ENCODE peak calls at places on chromosomes 12 and 14, in nine cellular contexts. H is heart left ventricle, J is HepG2, D is hepatocyte, F is PC-3, M is fibroblast of lung, U is body of pancreas, B is breast epithelium, L is heart right ventricle. X is an unnamed sample. For H3K4me1, the result is how much of the 10 kb centered on the place peaks cover.

GRCh38 chr14:32110200-32110896 is 33.2 kb downstream of the ARHGAP5 start:
- DNase-seq in D (no peak), U (no peak), L (no peak), H (no peak), J (no peak), B (no peak), M (no peak), F (no peak), X (no peak)

GRCh38 chr12:124906606-124907261 is 7.7 kb downstream of the UBC start:
- DNase-seq in U (peak), F (peak), M (peak), J (peak), B (peak), L (peak), D (peak), H (peak), X (peak)

GRCh38 chr14:49594347-49595089 is 4.2 kb upstream of the LRR1 start:
- DNase-seq in B (no peak), U (peak), H (no peak), J (no peak), L (no peak), D (peak), F (peak), M (peak), X (no peak)

GRCh38 chr12:102549691-102550090 is 69.3 kb upstream of the IGF1 start:
- DNase-seq in U (no peak), F (no peak), D (no peak), J (no peak), H (no peak), L (no peak), M (no peak), B (no peak), X (no peak)

GRCh38 chr12:95763809-95764253 is 26.7 kb downstream of the NTN4 start:
- DNase-seq in F (peak), L (no peak), B (no peak), J (peak), H (peak), M (peak), U (peak), D (peak), X (peak)

GRCh38 chr14:95504135-95505029 is 12.1 kb downstream of the SYNE3 start:
- DNase-seq in D (no peak), L (no peak), F (no peak), H (no peak), M (peak), U (no peak), J (no peak), B (no peak), X (no peak)

GRCh38 chr12:1936406-1937320 is 18.2 kb upstream of the CACNA2D4 start:
- DNase-seq in J (no peak), L (peak), H (peak), M (peak), D (peak), B (peak), F (peak), U (peak), X (peak)

GRCh38 chr12:48070033-48070432 is 35.8 kb downstream of the SENP1 start:
- DNase-seq in D (no peak), U (no peak), B (no peak), F (no peak), J (no peak), M (no peak), H (no peak), L (no peak), X (no peak)

GRCh38 chr12:57892232-57892987 is 45.9 kb upstream of the CTDSP2 start:
- DNase-seq in U (no peak), M (no peak), F (no peak), D (no peak), H (no peak), B (no peak), L (no peak), J (no peak), X (no peak)

GRCh38 chr14:79568566-79568965 is 642.7 kb downstream of the DIO2 start:
- DNase-seq in F (no peak), H (no peak), U (no peak), L (no peak), D (no peak), J (no peak), B (no peak), M (no peak), X (no peak)

GRCh38 chr14:60166144-60166543 is 946 bp upstream of the DHRS7 start:
- DNase-seq in J (no peak), L (no peak), U (no peak), B (no peak), M (no peak), H (no peak), F (no peak), D (no peak), X (no peak)

GRCh38 chr12:112178796-112179195 is 53.4 kb downstream of the TRAFD1 start:
- DNase-seq in H (no peak), U (no peak), B (no peak), M (no peak), F (no peak), J (no peak), D (no peak), L (no peak), X (peak)

GRCh38 chr12:106903241-106903950 is 52.3 kb upstream of the TMEM263 start:
- DNase-seq in U (peak), L (peak), B (peak), F (peak), D (peak), J (peak), M (peak), H (peak), X (peak)

GRCh38 chr14:96297999-96298398 is 42.0 kb downstream of the BDKRB1 start:
- DNase-seq in U (no peak), F (no peak), D (no peak), J (no peak), H (no peak), L (no peak), B (no peak), M (no peak), X (no peak)

GRCh38 chr12:98559666-98560065 is 33.8 kb upstream of the SLC25A3 start:
- DNase-seq in F (no peak), H (no peak), U (no peak), L (no peak), D (no peak), M (no peak), J (peak), B (no peak), X (no peak)

GRCh38 chr12:62604856-62605255 is 138.2 kb downstream of the MON2 start:
- DNase-seq in L (no peak), J (no peak), H (no peak), B (no peak), M (peak), U (no peak), D (no peak), F (no peak), X (no peak)

GRCh38 chr14:101173698-101174521 is 270.4 kb upstream of the RTL1 start:
- DNase-seq in J (no peak), H (no peak), U (no peak), F (no peak), B (no peak), L (no peak), D (no peak), M (no peak), X (no peak)

GRCh38 chr14:53570411-53571387 is 385.9 kb downstream of the BMP4 start:
- DNase-seq in F (no peak), B (no peak), U (no peak), M (no peak), H (no peak), D (no peak), J (no peak), L (no peak), X (no peak)

GRCh38 chr14:36520601-36521525 is 831 bp upstream of the NKX2-1 start:
- DNase-seq in L (no peak), H (no peak), J (peak), U (peak), M (peak), B (no peak), D (peak), F (peak), X (no peak)

GRCh38 chr12:102917026-102917787 is at the start of gene PAH:
- DNase-seq in U (peak), M (no peak), F (no peak), D (peak), B (no peak), J (peak), H (no peak), L (no peak), X (no peak)

GRCh38 chr14:31717294-31718085 is 156.3 kb downstream of the NUBPL start:
- DNase-seq in B (no peak), H (no peak), L (no peak), F (no peak), J (peak), M (peak), D (no peak), U (no peak), X (no peak)

GRCh38 chr12:132391326-132392041 is 62.1 kb upstream of the GALNT9 start:
- DNase-seq in H (peak), B (peak), M (no peak), J (no peak), F (no peak), U (no peak), L (no peak), D (no peak), X (no peak)

GRCh38 chr12:60501124-60501729 is 905.4 kb downstream of the SLC16A7 start:
- DNase-seq in J (no peak), H (no peak), U (peak), L (no peak), F (peak), B (no peak), D (peak), M (peak), X (no peak)

GRCh38 chr12:116153983-116154382 is 123.5 kb downstream of the MED13L start:
- DNase-seq in L (no peak), D (no peak), M (no peak), H (no peak), U (no peak), J (no peak), B (no peak), F (no peak), X (no peak)

GRCh38 chr12:124928095-124928911 is 13.9 kb upstream of the UBC start:
- DNase-seq in H (peak), M (peak), U (peak), L (peak), J (no peak), D (no peak), F (peak), B (peak), X (peak)

GRCh38 chr12:60144395-60144794 is 548.6 kb downstream of the SLC16A7 start:
- DNase-seq in H (no peak), L (no peak), F (no peak), M (no peak), B (no peak), J (no peak), U (no peak), D (no peak), X (no peak)

GRCh38 chr12:66051361-66051760 is 79.2 kb downstream of the LLPH start:
- DNase-seq in U (no peak), J (no peak), B (no peak), M (no peak), F (no peak), D (no peak), L (no peak), H (no peak), X (no peak)

GRCh38 chr14:55340482-55340881 is 69.3 kb downstream of the FBXO34 start:
- DNase-seq in J (no peak), D (no peak), B (no peak), F (no peak), U (peak), M (no peak), L (no peak), H (no peak), X (no peak)

GRCh38 chr12:119266963-119267362 is 67.6 kb upstream of the CCDC60 start:
- DNase-seq in L (no peak), M (no peak), H (no peak), D (no peak), U (no peak), J (no peak), B (no peak), F (no peak), X (no peak)

GRCh38 chr14:93103392-93104080 is 12.2 kb downstream of the ITPK1 start:
- DNase-seq in M (peak), B (no peak), H (no peak), F (no peak), D (no peak), J (no peak), U (no peak), L (no peak), X (peak)

GRCh38 chr14:96881713-96882112 is 84.5 kb downstream of the VRK1 start:
- DNase-seq in H (no peak), L (no peak), F (no peak), U (no peak), M (no peak), B (no peak), J (no peak), D (no peak), X (no peak)

GRCh38 chr12:119929974-119930373 is 52.9 kb upstream of the CIT start:
- DNase-seq in M (no peak), J (no peak), D (no peak), U (no peak), H (no peak), L (no peak), F (no peak), B (no peak), X (no peak)

GRCh38 chr14:94485944-94486841 is 10.2 kb upstream of the SERPINA9 start:
- DNase-seq in M (peak), D (peak), H (peak), U (peak), J (peak), B (no peak), L (peak), F (peak), X (peak)

GRCh38 chr12:127284021-127284420 is 982.9 kb upstream of the TMEM132C start:
- DNase-seq in D (no peak), J (no peak), B (no peak), L (no peak), M (peak), F (no peak), H (no peak), U (peak), X (no peak)

GRCh38 chr12:7832059-7832696 is 40.5 kb downstream of the SLC2A14 start:
- DNase-seq in J (peak), U (peak), H (no peak), F (peak), L (no peak), D (peak), M (peak), B (no peak), X (no peak)

GRCh38 chr12:89319111-89319510 is 33.2 kb downstream of the DUSP6 start:
- DNase-seq in M (peak), D (no peak), L (no peak), F (no peak), U (peak), J (no peak), H (no peak), B (no peak), X (peak)

GRCh38 chr14:100585448-100586152 is 1.6 kb downstream of the BEGAIN start:
- DNase-seq in J (no peak), H (no peak), M (no peak), L (no peak), U (peak), F (no peak), D (no peak), B (no peak), X (peak)

GRCh38 chr14:55438066-55438683 is 2.2 kb downstream of the TBPL2 start:
- DNase-seq in M (peak), L (no peak), J (peak), F (peak), U (peak), D (peak), B (no peak), H (no peak), X (no peak)

GRCh38 chr12:19757317-19757877 is 318.1 kb downstream of the AEBP2 start:
- DNase-seq in F (peak), U (no peak), L (no peak), D (peak), B (no peak), J (no peak), H (no peak), M (peak), X (no peak)

GRCh38 chr14:66105819-66106218 is 380.4 kb upstream of the CCDC196 start:
- DNase-seq in L (no peak), M (no peak), H (no peak), J (no peak), B (no peak), F (peak), U (no peak), D (no peak), X (no peak)

GRCh38 chr14:91374287-91374880 is 43.2 kb downstream of the CCDC88C start:
- DNase-seq in H (no peak), M (no peak), U (no peak), L (no peak), F (no peak), J (no peak), B (no peak), D (no peak), X (no peak)
- H3K4me1 ChIP-seq in H (under half), M (under half), U (under half), L (under half), F (under half), J (under half), B (under half), D (under half), X (under half)

GRCh38 chr14:61561657-61562276 is 133.5 kb upstream of the HIF1A start:
- DNase-seq in D (peak), M (peak), F (peak), B (peak), L (peak), J (peak), H (peak), U (peak), X (peak)
- TF ChIP-seq CTCF in D (no peak), M (no peak), F (peak), B (no peak), L (no peak), J (peak), H (no peak), U (no peak), X (no peak)

GRCh38 chr14:58297412-58297761 is 968 bp upstream of the ARID4A start:
- DNase-seq in B (no peak), F (no peak), J (no peak), D (peak), H (no peak), U (no peak), M (no peak), L (no peak), X (peak)

GRCh38 chr14:58299665-58300202 is 1.4 kb downstream of the ARID4A start:
- DNase-seq in F (peak), H (no peak), J (no peak), B (no peak), U (no peak), L (no peak), M (no peak), D (peak), X (no peak)

GRCh38 chr14:58297762-58298476 is 436 bp upstream of the ARID4A start:
- DNase-seq in F (peak), B (peak), H (peak), D (peak), U (peak), L (peak), J (peak), M (peak), X (peak)

GRCh38 chr14:58298477-58298879 is at the start of gene ARID4A:
- DNase-seq in M (no peak), B (peak), H (peak), L (peak), J (no peak), F (no peak), U (peak), D (no peak), X (peak)

DNA sequence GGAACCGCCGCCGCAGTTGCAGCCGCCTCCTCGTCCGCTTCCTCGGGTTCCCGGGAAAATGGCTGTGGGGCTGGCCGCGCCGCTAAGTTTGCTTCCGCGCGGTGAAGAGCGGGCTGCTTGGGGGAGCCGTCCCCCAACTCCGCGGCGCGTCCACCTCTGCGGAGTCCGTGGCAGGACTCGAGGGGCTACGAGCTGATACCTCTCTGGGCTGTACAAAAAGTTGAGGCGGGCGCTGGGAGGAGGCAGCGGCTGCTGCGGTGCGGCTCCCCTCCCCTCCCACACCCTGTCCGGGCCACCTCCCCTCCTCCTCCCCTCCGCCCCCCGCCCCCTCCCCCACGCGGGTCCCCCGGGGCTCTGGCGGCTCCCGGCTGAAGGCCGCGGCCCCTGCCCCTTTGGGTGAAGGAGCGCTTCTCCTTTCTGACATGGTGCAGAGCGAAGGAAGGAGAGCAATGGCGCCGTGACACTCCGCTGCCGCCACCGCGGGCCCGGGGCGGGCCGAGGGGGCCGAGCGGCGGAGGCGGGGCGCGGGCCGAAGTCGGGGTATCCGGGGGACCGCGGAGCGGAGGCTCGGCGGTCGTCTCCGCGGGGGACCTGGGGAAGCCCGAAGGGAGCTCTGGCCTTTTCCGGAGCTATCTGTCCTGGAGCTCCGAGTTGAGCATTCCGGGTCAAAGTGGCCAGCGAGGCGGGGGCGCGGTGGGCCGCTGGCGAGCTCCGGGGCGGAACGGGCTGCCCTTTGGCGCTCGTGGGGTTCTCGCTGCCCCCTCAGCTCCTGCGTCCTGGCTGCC is 717 bp downstream of the ARID4A start:
- DNase-seq in M (no peak), U (peak), H (peak), F (no peak), D (peak), J (no peak), L (peak), B (no peak), X (peak)
- H3K27ac ChIP-seq in M (peak), U (peak), H (peak), F (no peak), D (peak), J (peak), L (peak), B (peak), X (peak)

GRCh38 chr12:15688202-15688736 is 100.9 kb downstream of the EPS8 start:
- DNase-seq in B (no peak), U (peak), J (no peak), L (peak), D (no peak), F (no peak), H (peak), M (no peak), X (peak)
- H3K4me1 ChIP-seq in B (under half), U (under half), J (half or more), L (under half), D (under half), F (under half), H (under half), M (under half), X (under half)

DNA sequence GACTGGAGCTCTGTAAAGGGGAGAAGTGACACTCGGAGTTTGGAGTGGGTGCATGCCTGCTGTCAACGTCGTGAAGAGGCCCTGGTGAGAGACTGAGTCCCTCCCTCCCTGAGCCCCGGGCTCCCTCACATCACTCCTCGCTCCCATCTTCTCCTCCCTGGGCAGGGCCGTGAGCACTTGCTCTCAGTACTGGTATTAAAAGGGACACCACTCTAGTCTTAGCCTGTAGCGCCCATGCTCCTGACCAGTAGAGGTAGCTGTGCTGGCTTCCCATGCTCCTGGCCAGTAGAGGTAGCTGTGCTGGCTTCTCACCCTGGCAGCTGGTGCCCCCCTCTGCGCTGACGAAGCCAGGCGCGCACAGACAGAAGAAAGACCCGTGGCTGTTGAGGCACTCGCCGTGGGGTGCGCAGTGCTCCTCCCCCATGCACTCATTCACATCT is 14.7 kb downstream of the ISCA2 start:
- DNase-seq in F (peak), D (peak), J (peak), M (no peak), H (no peak), L (no peak), U (no peak), B (no peak), X (no peak)
- TF ChIP-seq CTCF in F (peak), D (peak), J (peak), M (no peak), H (peak), L (no peak), U (no peak), B (no peak), X (no peak)

GRCh38 chr12:94266390-94266789 is 118.0 kb downstream of the PLXNC1 start:
- DNase-seq in U (no peak), H (no peak), D (no peak), J (no peak), L (no peak), F (no peak), B (no peak), M (no peak), X (no peak)
- H3K27ac ChIP-seq in U (peak), H (no peak), D (no peak), J (no peak), L (no peak), F (no peak), B (peak), M (peak), X (peak)

GRCh38 chr12:104482748-104483147 is 26.0 kb downstream of the CHST11 start:
- DNase-seq in B (no peak), F (no peak), L (no peak), M (peak), U (peak), J (no peak), H (no peak), D (no peak), X (no peak)

GRCh38 chr12:104486416-104486815 is 29.7 kb downstream of the CHST11 start:
- DNase-seq in H (no peak), B (no peak), F (no peak), L (no peak), D (no peak), U (no peak), M (no peak), J (no peak), X (no peak)

GRCh38 chr12:104486943-104487819 is 30.4 kb downstream of the CHST11 start:
- DNase-seq in U (peak), M (no peak), L (no peak), D (peak), H (no peak), F (no peak), B (no peak), J (no peak), X (no peak)

GRCh38 chr12:104488383-104488782 is 31.6 kb downstream of the CHST11 start:
- DNase-seq in H (no peak), L (no peak), U (no peak), F (no peak), M (no peak), D (no peak), J (no peak), B (no peak), X (no peak)

GRCh38 chr12:104485651-104486341 is 29.0 kb downstream of the CHST11 start:
- DNase-seq in H (no peak), J (no peak), B (no peak), M (no peak), F (no peak), D (no peak), L (no peak), U (no peak), X (no peak)
- H3K4me1 ChIP-seq in H (under half), J (under half), B (under half), M (under half), F (under half), D (under half), L (under half), U (under half), X (under half)

X was measured in psoas muscle.